ENCODE peak calls at places on chromosomes 1 and 21, in five cellular contexts. One of them, this sample, is unnamed.

GRCh38 chr1:87335175-87335992 is 6.7 kb downstream of the LMO4 start:
- DNase-seq in spleen: peak
- DNase-seq in heart left ventricle: peak
- DNase-seq in A549: no peak
- DNase-seq in stomach: peak
- DNase-seq in this sample: peak

GRCh38 chr1:50979964-50980363 is 9.9 kb downstream of the CDKN2C start:
- DNase-seq in stomach: no peak
- DNase-seq in heart left ventricle: no peak
- DNase-seq in spleen: no peak
- DNase-seq in A549: no peak
- DNase-seq in this sample: no peak

GRCh38 chr1:201530741-201531521 is 8.0 kb upstream of the NAV1 start:
- DNase-seq in stomach: peak
- DNase-seq in spleen: no peak
- DNase-seq in heart left ventricle: peak
- DNase-seq in A549: peak
- DNase-seq in this sample: peak

GRCh38 chr1:109948285-109948630 is 36.3 kb upstream of the AHCYL1 start:
- DNase-seq in heart left ventricle: no peak
- DNase-seq in spleen: no peak
- DNase-seq in stomach: no peak
- DNase-seq in A549: no peak
- DNase-seq in this sample: no peak

GRCh38 chr1:199057284-199057683 is 418.4 kb downstream of the PTPRC start:
- DNase-seq in heart left ventricle: no peak
- DNase-seq in stomach: no peak
- DNase-seq in spleen: no peak
- DNase-seq in A549: no peak
- DNase-seq in this sample: no peak

GRCh38 chr1:62487956-62488355 is 51.1 kb downstream of the USP1 start:
- DNase-seq in A549: no peak
- DNase-seq in spleen: no peak
- DNase-seq in stomach: no peak
- DNase-seq in heart left ventricle: no peak
- DNase-seq in this sample: no peak

GRCh38 chr1:178275553-178275952 is 181.6 kb downstream of the RASAL2 start:
- DNase-seq in A549: no peak
- DNase-seq in heart left ventricle: no peak
- DNase-seq in stomach: no peak
- DNase-seq in spleen: no peak
- DNase-seq in this sample: no peak

GRCh38 chr1:161737625-161738024 is 12.0 kb upstream of the DUSP12 start:
- DNase-seq in spleen: no peak
- DNase-seq in stomach: no peak
- DNase-seq in A549: no peak
- DNase-seq in heart left ventricle: no peak
- DNase-seq in this sample: no peak

GRCh38 chr1:14259191-14259757 is 339.2 kb upstream of the KAZN start:
- DNase-seq in stomach: peak
- DNase-seq in heart left ventricle: peak
- DNase-seq in spleen: no peak
- DNase-seq in A549: no peak
- DNase-seq in this sample: peak

GRCh38 chr1:201575912-201576311 is 37.0 kb downstream of the NAV1 start:
- DNase-seq in A549: no peak
- DNase-seq in stomach: no peak
- DNase-seq in heart left ventricle: no peak
- DNase-seq in spleen: peak
- DNase-seq in this sample: no peak

GRCh38 chr1:170624141-170624540 is 39.8 kb upstream of the PRRX1 start:
- DNase-seq in A549: no peak
- DNase-seq in spleen: no peak
- DNase-seq in stomach: no peak
- DNase-seq in heart left ventricle: no peak
- DNase-seq in this sample: no peak

GRCh38 chr1:234612352-234613127 is 2.6 kb upstream of the IRF2BP2 start:
- DNase-seq in A549: peak
- DNase-seq in heart left ventricle: peak
- DNase-seq in spleen: peak
- DNase-seq in stomach: peak
- DNase-seq in this sample: peak

GRCh38 chr1:44422161-44422560 is 17.1 kb downstream of the RNF220 start:
- DNase-seq in stomach: no peak
- DNase-seq in spleen: no peak
- DNase-seq in heart left ventricle: peak
- DNase-seq in A549: no peak
- DNase-seq in this sample: no peak

GRCh38 chr1:92118826-92119225 is 38.7 kb downstream of the BTBD8 start:
- DNase-seq in stomach: no peak
- DNase-seq in A549: no peak
- DNase-seq in spleen: no peak
- DNase-seq in heart left ventricle: no peak
- DNase-seq in this sample: no peak

GRCh38 chr1:59570524-59570923 is 244.2 kb upstream of the HOOK1 start:
- DNase-seq in spleen: no peak
- DNase-seq in heart left ventricle: no peak
- DNase-seq in stomach: no peak
- DNase-seq in A549: no peak
- DNase-seq in this sample: peak

GRCh38 chr1:8910914-8911313 is 32.4 kb upstream of the ENO1 start:
- DNase-seq in spleen: no peak
- DNase-seq in stomach: no peak
- DNase-seq in A549: peak
- DNase-seq in heart left ventricle: no peak
- DNase-seq in this sample: no peak

GRCh38 chr1:201111156-201111555 is 1.1 kb downstream of the CACNA1S start:
- DNase-seq in A549: no peak
- DNase-seq in spleen: no peak
- DNase-seq in heart left ventricle: no peak
- DNase-seq in stomach: no peak
- DNase-seq in this sample: no peak

GRCh38 chr1:32066489-32066873 is 6.3 kb upstream of the TMEM39B start:
- DNase-seq in A549: peak
- DNase-seq in stomach: peak
- DNase-seq in spleen: no peak
- DNase-seq in heart left ventricle: peak
- DNase-seq in this sample: peak

GRCh38 chr1:10696977-10697376 is 99.5 kb downstream of the CASZ1 start:
- DNase-seq in stomach: no peak
- DNase-seq in spleen: no peak
- DNase-seq in A549: no peak
- DNase-seq in heart left ventricle: no peak
- DNase-seq in this sample: no peak

GRCh38 chr1:109782514-109782913 is 18.8 kb upstream of the EPS8L3 start:
- DNase-seq in spleen: peak
- DNase-seq in stomach: no peak
- DNase-seq in A549: no peak
- DNase-seq in heart left ventricle: peak
- DNase-seq in this sample: no peak

GRCh38 chr1:240237305-240237721 is 145.6 kb downstream of the FMN2 start:
- DNase-seq in spleen: no peak
- DNase-seq in stomach: no peak
- DNase-seq in heart left ventricle: no peak
- DNase-seq in A549: no peak
- DNase-seq in this sample: no peak

GRCh38 chr1:51061231-51061943 is 40.6 kb upstream of the C1orf185 start:
- DNase-seq in spleen: no peak
- DNase-seq in stomach: no peak
- DNase-seq in heart left ventricle: no peak
- DNase-seq in A549: no peak
- DNase-seq in this sample: no peak

GRCh38 chr1:111738133-111738435 is 1.1 kb downstream of the INKA2 start:
- DNase-seq in A549: no peak
- DNase-seq in heart left ventricle: no peak
- DNase-seq in spleen: no peak
- DNase-seq in stomach: no peak
- DNase-seq in this sample: no peak

GRCh38 chr21:14559144-14559543 is 13.0 kb upstream of the SAMSN1 start:
- DNase-seq in heart left ventricle: no peak
- DNase-seq in A549: no peak
- DNase-seq in spleen: no peak
- DNase-seq in stomach: no peak
- DNase-seq in this sample: no peak

GRCh38 chr21:14560139-14560538 is 14.0 kb upstream of the SAMSN1 start:
- DNase-seq in spleen: no peak
- DNase-seq in heart left ventricle: no peak
- DNase-seq in stomach: no peak
- DNase-seq in A549: no peak
- DNase-seq in this sample: no peak

GRCh38 chr21:14566889-14567288 is 20.8 kb upstream of the SAMSN1 start:
- DNase-seq in heart left ventricle: no peak
- DNase-seq in stomach: no peak
- DNase-seq in spleen: no peak
- DNase-seq in A549: no peak
- DNase-seq in this sample: no peak

GRCh38 chr21:14560555-14560954 is 14.4 kb upstream of the SAMSN1 start:
- DNase-seq in spleen: no peak
- DNase-seq in A549: no peak
- DNase-seq in heart left ventricle: no peak
- DNase-seq in stomach: no peak
- DNase-seq in this sample: no peak

GRCh38 chr21:14562959-14563358 is 16.8 kb upstream of the SAMSN1 start:
- DNase-seq in heart left ventricle: no peak
- DNase-seq in A549: no peak
- DNase-seq in spleen: no peak
- DNase-seq in stomach: no peak
- DNase-seq in this sample: no peak
- TF ChIP-seq CTCF in heart left ventricle: no peak
- TF ChIP-seq CTCF in A549: no peak
- TF ChIP-seq CTCF in spleen: no peak
- TF ChIP-seq CTCF in stomach: no peak
- TF ChIP-seq CTCF in this sample: no peak

GRCh38 chr1:39832294-39832693 is 43.6 kb upstream of the BMP8B start:
- DNase-seq in spleen: no peak
- DNase-seq in stomach: no peak
- DNase-seq in A549: no peak
- DNase-seq in heart left ventricle: no peak
- DNase-seq in this sample: no peak
- H3K4me3 ChIP-seq in spleen: no peak
- H3K4me3 ChIP-seq in stomach: no peak
- H3K4me3 ChIP-seq in A549: no peak
- H3K4me3 ChIP-seq in heart left ventricle: no peak
- H3K4me3 ChIP-seq in this sample: no peak

DNA sequence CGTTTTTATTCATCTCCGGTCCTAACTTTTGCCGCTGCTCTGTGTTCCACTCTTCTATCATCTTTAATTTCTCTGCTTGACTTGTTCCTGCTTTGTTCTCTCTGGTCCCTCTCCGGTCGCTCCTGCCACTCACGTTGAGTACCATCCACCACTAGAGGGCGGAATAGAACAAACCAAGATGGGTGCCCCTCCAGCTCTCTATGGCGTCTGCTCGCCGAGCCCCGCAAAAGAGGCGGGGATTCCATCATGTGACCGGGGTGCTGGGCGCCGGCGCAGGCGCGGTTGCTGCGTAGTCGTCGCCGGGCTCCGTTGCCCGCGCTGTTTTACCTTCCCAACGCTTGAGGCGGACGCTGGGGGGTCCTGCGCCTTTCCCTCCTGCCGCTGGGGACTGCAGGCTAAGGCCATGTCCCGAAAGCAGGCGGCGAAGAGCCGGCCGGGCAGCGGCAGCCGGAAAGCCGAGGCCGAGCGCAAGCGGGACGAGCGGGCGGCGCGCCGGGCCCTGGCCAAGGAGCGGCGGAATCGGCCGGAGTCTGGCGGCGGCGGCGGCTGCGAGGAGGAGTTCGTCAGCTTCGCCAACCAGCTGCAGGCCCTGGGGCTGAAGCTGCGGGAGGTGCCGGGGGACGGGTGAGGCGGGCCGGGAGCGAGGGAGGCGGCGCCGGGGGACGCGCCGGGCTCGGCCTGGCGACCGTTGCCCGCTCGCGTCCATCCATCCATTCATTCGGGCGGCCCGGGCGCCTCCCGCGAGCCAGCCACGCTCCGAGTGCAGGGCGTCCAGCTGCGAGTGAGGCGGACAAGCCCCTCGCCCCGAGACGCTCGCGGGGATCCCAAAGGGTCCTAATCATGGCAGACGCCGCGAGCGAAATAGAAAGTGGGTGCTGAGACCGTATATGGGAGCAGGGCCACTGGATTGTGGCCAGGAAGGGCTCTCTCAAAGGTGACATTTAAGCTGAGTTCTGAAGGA is at the start of gene OTUD3:
- DNase-seq in stomach: peak
- DNase-seq in spleen: peak
- DNase-seq in A549: peak
- DNase-seq in heart left ventricle: peak
- DNase-seq in this sample: peak
- TF ChIP-seq POLR2A in stomach: no peak
- TF ChIP-seq POLR2A in spleen: no peak
- TF ChIP-seq POLR2A in A549: peak
- TF ChIP-seq POLR2A in heart left ventricle: peak
- TF ChIP-seq POLR2A in this sample: peak

DNA sequence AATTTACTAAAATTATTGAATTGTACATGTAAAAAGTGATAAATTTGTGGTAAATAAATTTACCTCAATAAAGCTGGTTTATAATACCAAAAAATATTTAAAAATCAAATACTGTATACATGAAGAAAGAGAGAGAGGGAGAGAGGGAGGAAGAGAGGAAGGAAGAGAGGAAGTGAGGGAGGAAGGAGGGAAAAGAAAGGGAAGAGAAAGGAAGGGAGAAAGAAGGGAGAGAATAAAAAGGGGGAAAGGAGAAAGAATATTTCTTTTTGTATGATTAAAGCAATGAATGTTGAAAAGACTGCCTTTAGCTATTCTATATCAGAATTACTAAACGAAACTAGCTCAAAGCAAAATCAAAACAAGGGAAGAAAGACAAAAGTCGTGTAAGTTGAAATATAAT is 150.0 kb downstream of the LRIG2 start:
- DNase-seq in spleen: no peak
- DNase-seq in stomach: no peak
- DNase-seq in A549: no peak
- DNase-seq in heart left ventricle: no peak
- DNase-seq in this sample: no peak
- TF ChIP-seq CTCF in spleen: no peak
- TF ChIP-seq CTCF in stomach: no peak
- TF ChIP-seq CTCF in A549: no peak
- TF ChIP-seq CTCF in heart left ventricle: no peak
- TF ChIP-seq CTCF in this sample: no peak

This sample was measured in upper lobe of left lung.